ENCODE peak calls at places on chromosomes 1 and 21, in seven cellular contexts. U is A549, M is RWPE2, Y is breast epithelium, O is AG04450, S is IMR-90, P is transverse colon. F is an unnamed sample.

GRCh38 chr21:46562964-46563607 is 41.8 kb downstream of the S100B start:
- DNase-seq in U (no peak), M (no peak), Y (no peak), O (no peak), S (no peak), P (no peak), F (no peak)

GRCh38 chr1:16920951-16921350 is 780 bp upstream of the CROCC start:
- DNase-seq in U (no peak), M (peak), Y (no peak), O (no peak), S (no peak), P (no peak), F (no peak)

GRCh38 chr1:34780528-34780927 is 486 bp upstream of the GJB3 start:
- DNase-seq in U (no peak), M (no peak), Y (no peak), O (no peak), S (no peak), P (no peak), F (no peak)

GRCh38 chr1:25869909-25870606 is 5.5 kb downstream of the PAQR7 start:
- DNase-seq in U (no peak), M (peak), Y (peak), O (no peak), S (no peak), P (no peak), F (no peak)

GRCh38 chr1:29328897-29329775 is 92.8 kb downstream of the PTPRU start:
- DNase-seq in U (no peak), M (no peak), Y (no peak), O (no peak), S (no peak), P (no peak), F (no peak)

GRCh38 chr1:59752556-59753412 is 62.0 kb upstream of the HOOK1 start:
- DNase-seq in U (no peak), M (no peak), Y (no peak), O (no peak), S (no peak), P (no peak), F (no peak)

GRCh38 chr1:207925210-207925609 is 14.3 kb upstream of the CD34 start:
- DNase-seq in U (no peak), M (no peak), Y (peak), O (no peak), S (no peak), P (no peak), F (no peak)

GRCh38 chr1:33599516-33600115 is 127.2 kb downstream of the ZSCAN20 start:
- DNase-seq in U (no peak), M (no peak), Y (no peak), O (no peak), S (no peak), P (no peak), F (no peak)

GRCh38 chr1:15954316-15954715 is 21.6 kb downstream of the ZBTB17 start:
- DNase-seq in U (no peak), M (no peak), Y (no peak), O (no peak), S (no peak), P (no peak), F (no peak)

GRCh38 chr1:182588460-182589396 is at the start of gene RNASEL:
- DNase-seq in U (peak), M (no peak), Y (peak), O (peak), S (peak), P (peak), F (peak)

GRCh38 chr1:45410850-45411509 is 70.7 kb upstream of the MUTYH start:
- DNase-seq in U (no peak), M (no peak), Y (no peak), O (no peak), S (no peak), P (no peak), F (no peak)

GRCh38 chr1:156123356-156124196 is 9.1 kb downstream of the LMNA start:
- DNase-seq in U (peak), M (peak), Y (peak), O (peak), S (peak), P (peak), F (peak)

GRCh38 chr1:77387553-77387952 is 105.7 kb downstream of the AK5 start:
- DNase-seq in U (no peak), M (no peak), Y (no peak), O (no peak), S (no peak), P (no peak), F (no peak)

GRCh38 chr1:171998711-171999110 is 157.4 kb downstream of the DNM3 start:
- DNase-seq in U (no peak), M (no peak), Y (no peak), O (no peak), S (peak), P (no peak), F (no peak)

GRCh38 chr1:83702349-83702748 is 296.6 kb downstream of the TTLL7 start:
- DNase-seq in U (no peak), M (no peak), Y (no peak), O (no peak), S (no peak), P (no peak), F (no peak)

GRCh38 chr1:9059944-9060744 is 9.3 kb downstream of the SLC2A5 start:
- DNase-seq in U (no peak), M (no peak), Y (no peak), O (no peak), S (no peak), P (no peak), F (no peak)

GRCh38 chr1:9057851-9058250 is 11.6 kb downstream of the SLC2A5 start:
- DNase-seq in U (no peak), M (no peak), Y (no peak), O (no peak), S (no peak), P (no peak), F (no peak)

GRCh38 chr1:9061949-9062555 is 7.4 kb downstream of the SLC2A5 start:
- DNase-seq in U (no peak), M (no peak), Y (no peak), O (no peak), S (no peak), P (no peak), F (no peak)

GRCh38 chr1:9061252-9061948 is 8.0 kb downstream of the SLC2A5 start:
- DNase-seq in U (no peak), M (no peak), Y (no peak), O (no peak), S (no peak), P (no peak), F (no peak)

DNA sequence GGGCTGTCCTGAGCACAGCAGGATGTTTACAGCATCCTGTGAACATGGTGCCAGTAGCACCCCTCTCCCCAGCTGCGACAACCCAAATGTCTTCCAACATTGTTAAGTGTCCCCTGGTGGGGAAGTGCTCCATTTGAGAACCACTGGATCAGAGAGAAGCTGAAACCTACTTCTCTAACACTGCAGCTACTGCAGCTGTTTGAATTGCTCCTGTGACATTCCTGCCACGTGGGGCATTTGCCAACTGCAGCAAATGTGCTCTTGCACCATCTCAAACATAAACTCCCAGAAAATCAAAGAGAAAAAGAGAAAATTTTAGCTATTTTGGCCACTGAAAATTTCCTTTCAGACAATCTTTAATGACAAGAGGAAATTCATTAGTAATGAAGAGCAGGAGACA is 11.0 kb downstream of the SLC2A5 start:
- DNase-seq in U (no peak), M (no peak), Y (no peak), O (no peak), S (peak), P (no peak), F (no peak)
- TF ChIP-seq CTCF in U (no peak), M (no peak), Y (no peak), O (peak), S (peak), P (peak), F (no peak)

DNA sequence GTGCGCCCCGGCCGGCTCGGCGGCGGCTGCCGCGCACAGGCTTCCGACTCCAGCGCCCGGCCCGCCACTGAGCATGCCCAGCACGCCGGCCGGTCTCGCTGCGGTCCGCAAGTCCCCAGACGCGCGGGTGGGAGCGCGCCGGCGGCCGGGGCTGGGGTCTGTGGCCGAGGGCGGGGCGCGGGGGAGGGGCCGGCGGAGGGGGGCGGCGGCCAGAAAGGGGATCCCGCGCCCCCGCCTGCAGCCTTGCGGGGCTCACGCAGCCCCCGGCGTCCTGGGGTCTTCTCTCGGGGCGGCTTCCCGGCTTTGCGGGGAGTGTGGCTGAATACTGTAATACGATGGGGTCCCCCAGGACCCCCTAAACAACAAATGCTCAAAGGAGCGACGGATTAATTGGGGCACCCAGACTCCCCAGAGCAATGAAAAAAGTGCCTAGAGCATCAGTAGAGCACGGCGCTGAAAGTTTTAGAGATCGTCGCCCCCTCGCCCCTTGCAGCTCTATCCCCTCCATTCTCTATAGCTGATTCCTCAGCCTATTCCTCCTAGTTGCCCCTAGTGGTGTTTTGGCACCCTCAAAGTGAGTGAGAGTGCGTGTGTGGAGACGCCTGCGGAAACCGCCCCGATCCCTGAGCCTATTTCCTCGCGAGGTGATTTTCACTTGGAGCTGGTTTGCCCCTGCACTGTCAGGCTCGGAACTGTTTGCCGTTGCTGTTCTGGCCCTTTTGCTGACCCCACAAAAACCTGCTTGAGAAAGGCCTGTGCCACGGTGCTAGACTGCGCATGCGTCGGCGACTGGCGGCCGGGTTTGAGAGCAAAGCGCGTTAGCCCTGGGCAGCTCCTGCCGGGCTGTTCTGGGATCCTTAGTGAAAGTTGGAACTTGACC is at the start of gene VAV3:
- DNase-seq in U (peak), M (peak), Y (no peak), O (no peak), S (peak), P (peak), F (peak)
- TF ChIP-seq CTCF in U (no peak), M (no peak), Y (no peak), O (no peak), S (no peak), P (no peak), F (no peak)

GRCh38 chr1:6399294-6399693 is 5.7 kb upstream of the ACOT7 start:
- DNase-seq in U (no peak), M (no peak), Y (no peak), O (no peak), S (no peak), P (no peak), F (no peak)

GRCh38 chr1:6393400-6394187 is at the start of gene ACOT7:
- DNase-seq in U (peak), M (peak), Y (peak), O (peak), S (peak), P (peak), F (peak)

GRCh38 chr1:6397844-6398243 is 4.3 kb upstream of the ACOT7 start:
- DNase-seq in U (no peak), M (no peak), Y (no peak), O (no peak), S (no peak), P (no peak), F (no peak)

GRCh38 chr1:6392880-6393399 is 627 bp downstream of the ACOT7 start:
- DNase-seq in U (no peak), M (no peak), Y (no peak), O (no peak), S (no peak), P (no peak), F (no peak)

GRCh38 chr1:6396998-6397397 is 3.4 kb upstream of the ACOT7 start:
- DNase-seq in U (no peak), M (no peak), Y (no peak), O (no peak), S (no peak), P (no peak), F (no peak)
- TF ChIP-seq CTCF in U (peak), M (peak), Y (no peak), O (no peak), S (peak), P (no peak), F (no peak)

DNA sequence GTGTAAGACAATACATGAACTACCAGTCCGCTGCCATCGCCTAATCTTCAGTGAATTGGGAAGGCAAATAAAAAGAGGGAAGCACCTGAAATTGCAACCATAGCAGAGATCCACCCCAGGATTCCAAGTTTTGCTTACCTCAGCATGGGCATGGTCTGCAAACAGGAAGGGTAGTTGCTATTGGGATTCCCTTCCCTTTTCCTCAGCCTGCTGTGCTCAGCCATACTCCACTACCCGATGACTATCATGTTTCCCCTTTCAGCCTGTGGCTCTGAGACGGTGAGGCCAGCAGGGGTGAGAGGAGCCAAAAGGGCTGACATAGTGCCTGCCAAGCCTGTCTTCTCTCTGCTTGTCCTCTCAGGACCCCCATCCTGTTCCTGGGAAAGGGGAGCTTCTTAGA is 64.2 kb downstream of the GPR137B start:
- DNase-seq in U (no peak), M (no peak), Y (no peak), O (no peak), S (no peak), P (peak), F (no peak)
- TF ChIP-seq CTCF in U (no peak), M (no peak), Y (no peak), O (no peak), S (no peak), P (no peak), F (no peak)

GRCh38 chr1:213977909-213978308 is 9.9 kb upstream of the PROX1 start:
- DNase-seq in U (no peak), M (no peak), Y (no peak), O (no peak), S (no peak), P (no peak), F (no peak)

GRCh38 chr1:213977486-213977842 is 10.3 kb upstream of the PROX1 start:
- DNase-seq in U (no peak), M (no peak), Y (no peak), O (no peak), S (no peak), P (no peak), F (no peak)

GRCh38 chr1:213980906-213981305 is 6.9 kb upstream of the PROX1 start:
- DNase-seq in U (no peak), M (no peak), Y (no peak), O (no peak), S (no peak), P (no peak), F (no peak)

GRCh38 chr1:213982515-213982813 is 5.3 kb upstream of the PROX1 start:
- DNase-seq in U (no peak), M (no peak), Y (no peak), O (no peak), S (no peak), P (no peak), F (no peak)

GRCh38 chr1:213979751-213980605 is 7.8 kb upstream of the PROX1 start:
- DNase-seq in U (no peak), M (no peak), Y (no peak), O (no peak), S (no peak), P (no peak), F (no peak)
- TF ChIP-seq CTCF in U (no peak), M (no peak), Y (no peak), O (no peak), S (no peak), P (no peak), F (no peak)

GRCh38 chr21:33383056-33383888 is 19.9 kb upstream of the IFNGR2 start:
- DNase-seq in U (peak), M (peak), Y (peak), O (no peak), S (peak), P (peak), F (peak)

GRCh38 chr21:33384851-33385331 is 18.3 kb upstream of the IFNGR2 start:
- DNase-seq in U (no peak), M (no peak), Y (no peak), O (no peak), S (peak), P (no peak), F (no peak)

GRCh38 chr21:33388188-33388587 is 15.0 kb upstream of the IFNGR2 start:
- DNase-seq in U (no peak), M (no peak), Y (no peak), O (no peak), S (no peak), P (no peak), F (no peak)

GRCh38 chr21:33390479-33390878 is 12.7 kb upstream of the IFNGR2 start:
- DNase-seq in U (no peak), M (no peak), Y (no peak), O (no peak), S (no peak), P (no peak), F (no peak)

DNA sequence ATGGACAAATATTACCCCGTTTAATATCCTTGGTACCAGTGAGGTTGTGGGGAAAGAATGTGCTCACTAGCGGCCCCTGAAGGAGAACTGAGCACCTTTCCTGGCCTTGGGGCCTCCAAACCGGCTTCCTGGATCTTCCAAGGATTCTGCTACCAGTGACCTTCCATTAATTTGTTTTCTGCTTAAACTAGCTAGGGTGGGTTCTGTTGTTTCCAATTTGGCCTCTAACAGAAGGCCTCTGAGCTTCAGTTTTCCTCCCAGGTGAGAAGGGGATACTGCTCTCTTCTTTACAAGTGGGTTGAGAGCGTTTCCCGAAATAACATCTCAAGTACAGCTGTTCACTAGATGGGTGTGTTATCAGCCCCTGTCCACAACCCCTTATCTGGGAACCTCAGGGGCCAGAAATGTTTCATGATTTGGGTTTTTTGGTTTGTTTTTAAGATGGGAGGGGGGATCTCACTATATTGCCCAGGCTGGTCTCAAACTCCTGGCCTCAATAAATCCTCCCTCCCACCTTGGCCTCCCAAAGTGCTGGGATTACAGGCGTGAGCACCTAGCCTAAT is 16.9 kb upstream of the IFNGR2 start:
- DNase-seq in U (no peak), M (no peak), Y (no peak), O (no peak), S (no peak), P (no peak), F (no peak)
- TF ChIP-seq CTCF in U (no peak), M (no peak), Y (no peak), O (peak), S (peak), P (no peak), F (no peak)

F was measured in activated B cell treated with CpG ODN at 0.5 μM for 24 hours.